ENCODE peak calls at places on chromosome 18, in seven cellular contexts. U, R, D, T, Z, O and B are unnamed samples.

GRCh38 chr18:34509163-34509562 is 200.9 kb upstream of the DTNA start:
- DNase-seq in Z (no peak), D (no peak), U (no peak), R (no peak), T (no peak), O (no peak), B (no peak)

GRCh38 chr18:59024829-59025228 is 114.9 kb upstream of the SEC11C start:
- DNase-seq in O (no peak), U (peak), Z (peak), T (no peak), R (no peak), D (no peak), B (no peak)

GRCh38 chr18:60691061-60691460 is 318.5 kb upstream of the MC4R start:
- DNase-seq in O (no peak), R (no peak), T (no peak), D (no peak), Z (no peak), U (no peak), B (no peak)

GRCh38 chr18:76587147-76587885 is 92.3 kb upstream of the ZNF516 start:
- DNase-seq in O (no peak), R (no peak), D (no peak), T (no peak), U (peak), Z (no peak), B (no peak)

GRCh38 chr18:68220458-68220857 is 494.4 kb downstream of the TMX3 start:
- DNase-seq in T (no peak), D (no peak), R (no peak), Z (no peak), O (no peak), U (no peak), B (no peak)

GRCh38 chr18:48122376-48122775 is 191.9 kb upstream of the SMAD2 start:
- DNase-seq in D (no peak), R (no peak), O (no peak), U (peak), T (no peak), Z (no peak), B (no peak)

GRCh38 chr18:77133051-77133919 is 702 bp upstream of the MBP start:
- DNase-seq in Z (no peak), O (peak), U (peak), T (no peak), D (no peak), R (peak), B (no peak)

GRCh38 chr18:37570336-37570930 is 4.8 kb upstream of the CELF4 start:
- DNase-seq in R (no peak), U (peak), D (no peak), O (no peak), T (no peak), Z (no peak), B (no peak)

GRCh38 chr18:47323158-47323557 is 71.7 kb upstream of the SKOR2 start:
- DNase-seq in T (no peak), D (no peak), O (no peak), Z (no peak), R (no peak), U (no peak), B (no peak)

GRCh38 chr18:55833543-55833942 is 245.6 kb upstream of the TCF4 start:
- DNase-seq in T (peak), Z (peak), O (no peak), D (no peak), U (no peak), R (no peak), B (no peak)

GRCh38 chr18:72700961-72701710 is 157.0 kb upstream of the CBLN2 start:
- DNase-seq in Z (peak), O (no peak), R (no peak), T (peak), D (no peak), U (no peak), B (no peak)

GRCh38 chr18:52723456-52724065 is 383.6 kb downstream of the DCC start:
- DNase-seq in U (no peak), Z (no peak), T (no peak), D (no peak), O (no peak), R (no peak), B (no peak)

GRCh38 chr18:54910161-54910919 is 48.9 kb downstream of the CCDC68 start:
- DNase-seq in Z (no peak), D (no peak), R (no peak), O (no peak), U (no peak), T (no peak), B (no peak)

DNA sequence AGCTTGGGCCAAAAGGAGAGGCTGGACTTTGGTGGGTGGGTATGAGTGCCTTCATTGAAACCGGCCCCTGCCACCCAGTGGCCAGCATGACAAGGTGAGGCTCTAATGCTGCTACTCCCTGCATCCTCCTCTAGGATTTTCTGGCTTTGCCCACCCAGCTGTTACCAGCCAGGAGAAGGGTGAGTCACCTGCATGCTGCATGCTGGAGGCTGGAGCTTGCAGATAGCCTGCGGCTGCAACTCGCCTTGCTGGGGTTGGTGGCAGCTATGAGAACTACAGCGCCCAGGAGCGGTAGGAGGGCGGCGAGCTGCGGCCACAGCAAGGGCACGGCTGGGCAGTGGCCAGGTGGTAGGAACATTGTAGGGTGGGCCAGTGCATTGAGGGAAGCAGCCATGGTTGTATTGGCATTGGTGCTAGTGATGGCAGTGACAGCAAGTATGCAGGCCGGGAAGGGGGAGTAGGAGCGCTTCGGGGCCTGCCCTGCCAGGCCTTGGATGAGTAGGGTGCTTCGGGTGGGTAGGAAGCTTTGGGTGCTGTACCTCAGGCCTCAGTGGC is 75.4 kb upstream of the SLC35G4 start:
- DNase-seq in O (no peak), Z (no peak), T (no peak), U (no peak), D (no peak), R (no peak), B (no peak)
- TF ChIP-seq CTCF in O (no peak), Z (no peak), T (no peak), U (no peak), D (no peak), R (no peak), B (no peak)

GRCh38 chr18:13982136-13982535 is 66.8 kb upstream of the MC2R start:
- DNase-seq in O (no peak), R (no peak), D (no peak), T (no peak), U (no peak), Z (no peak), B (no peak)
- TF ChIP-seq CTCF in O (no peak), R (no peak), D (no peak), T (no peak), U (no peak), Z (no peak), B (no peak)

GRCh38 chr18:49168970-49169619 is 218.3 kb upstream of the SMAD7 start:
- DNase-seq in T (no peak), O (peak), R (no peak), D (no peak), U (no peak), Z (no peak), B (peak)
- TF ChIP-seq CTCF in T (no peak), O (no peak), R (no peak), D (no peak), U (no peak), Z (no peak), B (peak)

GRCh38 chr18:22203035-22203434 is 33.6 kb downstream of the GATA6 start:
- DNase-seq in Z (no peak), R (no peak), T (no peak), D (no peak), O (no peak), U (no peak), B (no peak)
- TF ChIP-seq CTCF in Z (no peak), R (no peak), T (no peak), D (no peak), O (no peak), U (no peak), B (no peak)

GRCh38 chr18:13793819-13794218 is 30.1 kb upstream of the MC5R start:
- DNase-seq in Z (no peak), D (no peak), R (no peak), U (no peak), T (no peak), O (no peak), B (no peak)
- TF ChIP-seq CTCF in Z (no peak), D (no peak), R (no peak), U (no peak), T (no peak), O (no peak), B (no peak)

GRCh38 chr18:9334351-9335254 is at the start of gene TWSG1:
- DNase-seq in O (peak), T (peak), D (peak), U (peak), R (peak), Z (peak), B (peak)
- TF ChIP-seq CTCF in O (peak), T (peak), D (no peak), U (no peak), R (peak), Z (peak), B (peak)